ENCODE peak calls at places on chromosomes 6 and 20, in four cellular contexts. Y is IMR-90, V is H1, M is H9. O is an unnamed sample.

GRCh38 chr6:30443657-30444450 is 45.5 kb upstream of the HLA-E start:
- DNase-seq in Y (peak; percentile 14), V (no peak), M (no peak), O (no peak)

GRCh38 chr6:169070506-169071176 is 183.0 kb downstream of the THBS2 start:
- DNase-seq in Y (peak; percentile 100), V (no peak), M (no peak), O (peak; percentile 22)

GRCh38 chr20:23161244-23161875 is 75.2 kb upstream of the CD93 start:
- DNase-seq in Y (peak; percentile 52), V (no peak), M (peak; percentile 27), O (no peak)

GRCh38 chr6:16539086-16539931 is 222.0 kb downstream of the ATXN1 start:
- DNase-seq in Y (no peak), V (no peak), M (no peak), O (no peak)

GRCh38 chr6:18260448-18261106 is 3.8 kb downstream of the DEK start:
- DNase-seq in Y (peak; percentile 36), V (no peak), M (no peak), O (peak; percentile 33)

GRCh38 chr20:13487202-13487601 is 151.5 kb downstream of the TASP1 start:
- DNase-seq in Y (no peak), V (no peak), M (no peak), O (no peak)

GRCh38 chr6:98871057-98871456 is 36.7 kb downstream of the POU3F2 start:
- DNase-seq in Y (no peak), V (no peak), M (no peak), O (no peak)

GRCh38 chr20:1718604-1719384 is 61.2 kb upstream of the SIRPG start:
- DNase-seq in Y (peak; percentile 46), V (no peak), M (no peak), O (no peak)

GRCh38 chr6:166643907-166644590 is 17.0 kb upstream of the RPS6KA2 start:
- DNase-seq in Y (no peak), V (no peak), M (no peak), O (no peak)

GRCh38 chr6:78850621-78851020 is 16.7 kb upstream of the IRAK1BP1 start:
- DNase-seq in Y (no peak), V (no peak), M (no peak), O (no peak)

GRCh38 chr6:89941031-89941775 is 46.9 kb downstream of the GJA10 start:
- DNase-seq in Y (no peak), V (no peak), M (no peak), O (no peak)

GRCh38 chr20:21033817-21034216 is 72.3 kb downstream of the LINC00237 start:
- DNase-seq in Y (no peak), V (no peak), M (no peak), O (peak; percentile 90)

GRCh38 chr6:131033631-131034030 is 29.4 kb downstream of the EPB41L2 start:
- DNase-seq in Y (no peak), V (no peak), M (no peak), O (no peak)

GRCh38 chr6:150081702-150082101 is 12.8 kb upstream of the ULBP3 start:
- DNase-seq in Y (no peak), V (no peak), M (no peak), O (peak; percentile 28)

GRCh38 chr6:16319813-16320532 is 81.6 kb downstream of the GMPR start:
- DNase-seq in Y (peak; percentile 98), V (no peak), M (no peak), O (peak; percentile 84)

GRCh38 chr20:3686867-3687321 is 5.1 kb upstream of the ADAM33 start:
- DNase-seq in Y (peak; percentile 94), V (no peak), M (no peak), O (no peak)

GRCh38 chr20:33681728-33682353 is 4.3 kb downstream of the E2F1 start:
- DNase-seq in Y (no peak), V (no peak), M (no peak), O (no peak)

GRCh38 chr20:24134284-24134683 is 145.7 kb upstream of the GGTLC1 start:
- DNase-seq in Y (no peak), V (no peak), M (no peak), O (peak; percentile 75)

GRCh38 chr6:45864651-45865050 is 151.0 kb downstream of the CLIC5 start:
- DNase-seq in Y (no peak), V (no peak), M (no peak), O (peak; percentile 86)

GRCh38 chr6:22343864-22344263 is 47.0 kb upstream of the PRL start:
- DNase-seq in Y (no peak), V (no peak), M (no peak), O (peak; percentile 12)

GRCh38 chr20:16290358-16290757 is 282.9 kb downstream of the KIF16B start:
- DNase-seq in Y (no peak), V (no peak), M (no peak), O (peak; percentile 6)

GRCh38 chr6:84768442-84769174 is 4.2 kb upstream of the TBX18 start:
- DNase-seq in Y (no peak), V (no peak), M (peak; percentile 80), O (peak; percentile 72)

GRCh38 chr6:107185570-107185969 is 70.3 kb upstream of the BEND3 start:
- DNase-seq in Y (peak; percentile 11), V (no peak), M (peak; percentile 49), O (peak; percentile 58)

GRCh38 chr20:56200456-56200855 is 48.1 kb upstream of the MC3R start:
- DNase-seq in Y (no peak), V (no peak), M (no peak), O (peak; percentile 59)

GRCh38 chr20:1860446-1860845 is 34.8 kb upstream of the SIRPA start:
- DNase-seq in Y (peak; percentile 74), V (no peak), M (no peak), O (peak; percentile 76)

GRCh38 chr6:1222426-1223311 is 89.2 kb upstream of the FOXQ1 start:
- DNase-seq in Y (no peak), V (no peak), M (no peak), O (no peak)

GRCh38 chr6:77740380-77740779 is 87.5 kb downstream of the MEI4 start:
- DNase-seq in Y (peak; percentile 8), V (no peak), M (no peak), O (no peak)

GRCh38 chr6:82767037-82767436 is 298.6 kb downstream of the UBE3D start:
- DNase-seq in Y (no peak), V (no peak), M (peak; percentile 46), O (no peak)

GRCh38 chr6:147058786-147059434 is 145.3 kb upstream of the STXBP5 start:
- DNase-seq in Y (peak; percentile 6), V (no peak), M (no peak), O (no peak)

GRCh38 chr6:137964876-137965275 is 97.8 kb downstream of the TNFAIP3 start:
- DNase-seq in Y (no peak), V (no peak), M (no peak), O (no peak)

DNA sequence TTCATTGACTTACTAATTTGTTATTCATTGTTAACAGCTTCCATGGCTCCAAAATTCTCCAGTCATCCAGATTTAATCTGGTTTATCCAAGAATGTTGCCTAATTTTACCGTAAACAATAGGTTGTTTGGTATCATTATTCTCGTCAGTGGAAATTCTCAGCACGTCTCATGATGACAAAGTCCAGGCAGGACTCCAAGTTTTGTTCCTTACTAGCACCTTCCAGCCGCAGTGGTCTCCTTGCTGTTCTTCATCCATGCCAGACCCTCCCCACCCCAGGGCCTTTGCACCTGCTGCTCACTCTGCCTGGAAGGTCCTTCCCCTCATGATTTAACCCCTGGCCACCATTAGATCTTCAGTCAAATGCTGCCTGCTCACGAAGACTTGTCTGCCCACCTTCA is 48.1 kb upstream of the NAA20 start:
- DNase-seq in Y (no peak), V (no peak), M (no peak), O (no peak)
- H2BK120ac ChIP-seq in Y (no peak overlapping the region), V (no peak overlapping the region), M (no peak overlapping the region), O (no peak overlapping the region)

GRCh38 chr6:50831216-50831615 is 12.5 kb downstream of the TFAP2B start:
- DNase-seq in Y (no peak), V (no peak), M (no peak), O (no peak)

GRCh38 chr6:50834929-50835328 is 16.3 kb downstream of the TFAP2B start:
- DNase-seq in Y (no peak), V (no peak), M (no peak), O (no peak)

GRCh38 chr6:50836231-50836630 is 17.6 kb downstream of the TFAP2B start:
- DNase-seq in Y (no peak), V (no peak), M (no peak), O (no peak)

GRCh38 chr6:50829898-50830439 is 11.3 kb downstream of the TFAP2B start:
- DNase-seq in Y (no peak), V (no peak), M (no peak), O (no peak)

DNA sequence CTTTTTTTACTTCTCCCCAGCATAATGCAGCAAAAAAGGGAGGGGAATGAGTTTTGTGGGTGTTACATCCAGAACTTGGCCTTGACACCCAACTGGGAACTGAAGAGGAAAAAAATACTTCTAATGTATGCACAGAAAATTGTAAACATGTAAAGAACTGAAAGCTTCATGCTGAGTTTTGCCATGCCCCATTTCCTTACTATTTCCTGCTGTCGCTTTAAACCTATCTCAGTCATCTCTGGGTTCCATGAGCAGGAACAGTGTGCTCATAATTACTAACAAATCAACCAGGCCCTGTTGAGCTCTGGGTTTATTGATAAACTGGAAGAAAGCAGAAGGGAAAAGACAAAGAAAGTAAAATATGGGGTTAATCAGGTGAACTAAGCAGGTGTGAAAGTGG is 14.2 kb downstream of the TFAP2B start:
- DNase-seq in Y (no peak), V (no peak), M (no peak), O (no peak)
- H3K56ac ChIP-seq in Y (no peak overlapping the region), V (no peak overlapping the region), M (no peak overlapping the region), O (no peak overlapping the region)

GRCh38 chr6:43389713-43390265 is 20.3 kb upstream of the ZNF318 start:
- DNase-seq in Y (no peak), V (no peak), M (no peak), O (no peak)

GRCh38 chr6:43394982-43395381 is 25.5 kb upstream of the ZNF318 start:
- DNase-seq in Y (no peak), V (no peak), M (no peak), O (no peak)

GRCh38 chr6:43393597-43393996 is 24.1 kb upstream of the ZNF318 start:
- DNase-seq in Y (no peak), V (no peak), M (no peak), O (no peak)

GRCh38 chr6:43395822-43396221 is 26.4 kb upstream of the ZNF318 start:
- DNase-seq in Y (no peak), V (no peak), M (no peak), O (no peak)

GRCh38 chr6:43391448-43392031 is 22.1 kb upstream of the ZNF318 start:
- DNase-seq in Y (no peak), V (no peak), M (no peak), O (no peak)
- H2BK120ac ChIP-seq in Y (no peak overlapping the region), V (no peak overlapping the region), M (no peak overlapping the region), O (no peak overlapping the region)

GRCh38 chr6:165245287-165245686 is 64.1 kb downstream of the C6orf118 start:
- DNase-seq in Y (peak; percentile 2), V (no peak), M (no peak), O (peak; percentile 16)

GRCh38 chr6:165243801-165244200 is 65.6 kb downstream of the C6orf118 start:
- DNase-seq in Y (no peak), V (no peak), M (no peak), O (no peak)

GRCh38 chr6:165244524-165245247 is 64.7 kb downstream of the C6orf118 start:
- DNase-seq in Y (no peak), V (peak; percentile 13), M (peak; percentile 43), O (peak; percentile 31)

GRCh38 chr6:165249808-165250207 is 59.6 kb downstream of the C6orf118 start:
- DNase-seq in Y (no peak), V (no peak), M (no peak), O (no peak)

GRCh38 chr6:165245716-165246115 is 63.7 kb downstream of the C6orf118 start:
- DNase-seq in Y (no peak), V (no peak), M (no peak), O (no peak)
- H3K56ac ChIP-seq in Y (no peak overlapping the region), V (no peak overlapping the region), M (no peak overlapping the region), O (no peak overlapping the region)

GRCh38 chr20:35040090-35040489 is 52.5 kb downstream of the TRPC4AP start:
- DNase-seq in Y (no peak), V (no peak), M (no peak), O (no peak)
- H2BK120ac ChIP-seq in Y (no peak overlapping the region), V (no peak overlapping the region), M (no peak overlapping the region), O (no peak overlapping the region)

O was measured in mesendoderm.